ENCODE peak calls at places on chromosomes 1 and 21, in four cellular contexts. A is stomach, L is body of pancreas, Z is astrocyte of the spinal cord. K is an unnamed sample.

GRCh38 chr1:147812799-147813198 is 52.4 kb upstream of the GJA5 start:
- DNase-seq in Z (no peak), A (no peak), L (no peak), K (no peak)

GRCh38 chr1:86914635-86914997 is at the start of gene HS2ST1:
- DNase-seq in Z (no peak), A (no peak), L (no peak), K (no peak)

GRCh38 chr1:181676269-181676668 is 193.0 kb downstream of the CACNA1E start:
- DNase-seq in L (no peak), A (peak; percentile 49), Z (peak; percentile 8), K (no peak)

GRCh38 chr1:154749078-154749760 is 120.9 kb downstream of the KCNN3 start:
- DNase-seq in A (no peak), Z (peak; percentile 36), L (no peak), K (no peak)

GRCh38 chr1:28437924-28438699 is 67.7 kb upstream of the RCC1 start:
- DNase-seq in A (peak; percentile 76), Z (peak; percentile 93), L (peak; percentile 74), K (peak; percentile 89)

GRCh38 chr1:90246069-90246468 is 251.2 kb downstream of the ZNF326 start:
- DNase-seq in L (no peak), A (no peak), Z (no peak), K (no peak)

GRCh38 chr21:41802684-41803083 is 35.8 kb upstream of the RIPK4 start:
- DNase-seq in Z (peak; percentile 4), L (no peak), A (no peak), K (peak; percentile 35)

GRCh38 chr21:23968722-23969647 is 1638.3 kb downstream of the MRPL39 start:
- DNase-seq in A (peak; percentile 57), Z (peak; percentile 14), L (peak; percentile 50), K (no peak)

GRCh38 chr1:31306278-31306677 is 9.4 kb downstream of the ZCCHC17 start:
- DNase-seq in A (no peak), Z (peak; percentile 81), L (no peak), K (peak; percentile 74)

GRCh38 chr1:53249706-53250105 is 11.4 kb upstream of the MAGOH start:
- DNase-seq in A (no peak), Z (no peak), L (no peak), K (no peak)

GRCh38 chr1:153371231-153371630 is 4.2 kb downstream of the S100A12 start:
- DNase-seq in L (no peak), A (no peak), Z (no peak), K (no peak)

GRCh38 chr1:30200161-30200560 is 523.2 kb downstream of the MATN1 start:
- DNase-seq in Z (no peak), L (no peak), A (no peak), K (no peak)

GRCh38 chr1:225653463-225654276 is 747 bp upstream of the ENAH start:
- DNase-seq in A (peak; percentile 64), L (peak; percentile 73), Z (peak; percentile 81), K (no peak)

GRCh38 chr1:47710075-47711071 is 272.5 kb downstream of the FOXD2 start:
- DNase-seq in A (peak; percentile 83), Z (peak; percentile 42), L (peak; percentile 82), K (no peak)

GRCh38 chr1:33281554-33282303 is 25.4 kb downstream of the ZNF362 start:
- DNase-seq in Z (no peak), L (no peak), A (no peak), K (no peak)

GRCh38 chr21:22795091-22795490 is 1796.9 kb downstream of the NCAM2 start:
- DNase-seq in L (no peak), A (no peak), Z (no peak), K (no peak)

GRCh38 chr1:53359225-53359933 is 31.5 kb upstream of the LRP8 start:
- DNase-seq in Z (no peak), A (peak; percentile 2), L (no peak), K (no peak)

GRCh38 chr1:162019436-162019835 is 4.2 kb downstream of the OLFML2B start:
- DNase-seq in A (no peak), L (no peak), Z (no peak), K (no peak)

GRCh38 chr1:12179111-12179519 is 12.3 kb downstream of the TNFRSF1B start:
- DNase-seq in A (no peak), Z (peak; percentile 75), L (no peak), K (no peak)

GRCh38 chr1:167635233-167635648 is 5.2 kb downstream of the RCSD1 start:
- DNase-seq in Z (no peak), L (no peak), A (no peak), K (no peak)

GRCh38 chr1:16067127-16067768 is 6.2 kb downstream of the FAM131C start:
- DNase-seq in Z (peak; percentile 12), L (peak; percentile 96), A (peak; percentile 57), K (no peak)

GRCh38 chr1:241972703-241973375 is 15.3 kb downstream of the BECN2 start:
- DNase-seq in L (no peak), A (no peak), Z (peak; percentile 59), K (no peak)

GRCh38 chr1:236090741-236091147 is 25.9 kb upstream of the NID1 start:
- DNase-seq in L (no peak), A (no peak), Z (no peak), K (no peak)

GRCh38 chr1:161722406-161722805 is 1.1 kb downstream of the FCRLB start:
- DNase-seq in A (no peak), Z (no peak), L (no peak), K (no peak)

GRCh38 chr1:19987719-19988118 is 8.3 kb upstream of the PLA2G2A start:
- DNase-seq in A (no peak), Z (no peak), L (no peak), K (no peak)

GRCh38 chr1:210328032-210328745 is 513 bp upstream of the HHAT start:
- DNase-seq in A (no peak), L (peak; percentile 16), Z (no peak), K (no peak)

GRCh38 chr1:109256971-109257681 is 7.8 kb downstream of the CELSR2 start:
- DNase-seq in Z (no peak), A (no peak), L (no peak), K (no peak)

GRCh38 chr1:93605812-93606512 is 75.7 kb downstream of the BCAR3 start:
- DNase-seq in L (no peak), Z (peak; percentile 95), A (no peak), K (peak; percentile 67)

GRCh38 chr1:41795205-41795762 is 123.4 kb downstream of the HIVEP3 start:
- DNase-seq in L (no peak), A (no peak), Z (peak; percentile 68), K (no peak)

GRCh38 chr1:29453502-29454240 is 217.3 kb downstream of the PTPRU start:
- DNase-seq in Z (peak; percentile 12), A (no peak), L (peak; percentile 15), K (peak; percentile 14)

GRCh38 chr1:112849425-112849966 is 106.5 kb downstream of the SLC16A1 start:
- DNase-seq in A (no peak), L (no peak), Z (peak; percentile 50), K (no peak)

DNA sequence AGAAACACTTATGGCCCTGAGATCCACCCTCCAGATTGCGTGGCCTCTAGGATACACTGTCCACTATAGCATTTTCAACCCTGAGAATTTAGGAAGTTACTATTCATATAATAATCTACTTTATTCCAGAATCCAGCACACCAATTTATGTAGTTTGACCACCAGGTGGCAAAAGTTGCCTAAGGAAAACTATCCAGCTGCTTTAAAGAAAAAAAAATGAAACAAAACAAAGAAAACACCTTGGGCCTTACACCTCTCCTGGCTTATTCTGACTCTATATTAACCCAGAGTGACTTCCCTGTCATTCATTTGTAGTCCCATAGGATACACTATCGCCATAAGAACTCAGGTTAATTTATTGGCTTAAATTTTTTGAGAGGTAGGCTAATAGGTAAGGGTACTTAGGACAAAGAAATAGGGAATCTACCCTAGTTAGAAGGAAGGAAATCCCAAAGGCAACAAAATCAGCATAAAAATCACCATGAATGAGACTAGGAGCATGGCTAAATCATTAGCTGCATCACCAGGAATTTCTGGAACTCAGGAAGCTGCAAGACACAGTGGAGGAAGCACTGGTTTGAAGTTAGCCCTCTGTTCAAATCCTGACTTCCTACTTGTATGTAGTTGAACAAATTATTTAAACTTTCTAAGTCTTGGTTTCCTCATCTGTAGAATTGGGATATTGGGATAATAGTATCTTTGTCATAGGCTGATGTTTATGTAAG is 107.5 kb downstream of the SPAG17 start:
- DNase-seq in Z (peak; percentile 41), L (peak; percentile 37), A (no peak), K (peak; percentile 10)
- TF ChIP-seq CTCF in Z (peak; percentile 54), L (peak; percentile 56), A (peak; percentile 4), K (peak; percentile 50)

GRCh38 chr1:193069748-193070394 is 10.5 kb downstream of the RO60 start:
- DNase-seq in A (no peak), L (no peak), Z (peak; percentile 12), K (no peak)
- TF ChIP-seq CTCF in A (no peak), L (no peak), Z (peak; percentile 48), K (peak; percentile 2)

GRCh38 chr1:54361342-54361741 is 44.9 kb downstream of the SSBP3 start:
- DNase-seq in Z (no peak), A (no peak), L (no peak), K (no peak)
- TF ChIP-seq CTCF in Z (no peak), A (no peak), L (no peak), K (no peak)

GRCh38 chr1:3593334-3593733 is 18.0 kb downstream of the MEGF6 start:
- DNase-seq in Z (no peak), L (no peak), A (no peak), K (no peak)

GRCh38 chr1:3593745-3594144 is 17.6 kb downstream of the MEGF6 start:
- DNase-seq in A (no peak), Z (no peak), L (no peak), K (no peak)

GRCh38 chr1:3590145-3590768 is 21.1 kb downstream of the MEGF6 start:
- DNase-seq in A (peak; percentile 31), Z (no peak), L (no peak), K (no peak)

GRCh38 chr1:3588395-3588794 is 22.9 kb downstream of the MEGF6 start:
- DNase-seq in A (no peak), Z (no peak), L (no peak), K (no peak)

GRCh38 chr1:3590951-3591865 is 20.1 kb downstream of the MEGF6 start:
- DNase-seq in A (no peak), Z (no peak), L (no peak), K (no peak)
- TF ChIP-seq CTCF in A (no peak), Z (no peak), L (no peak), K (no peak)

DNA sequence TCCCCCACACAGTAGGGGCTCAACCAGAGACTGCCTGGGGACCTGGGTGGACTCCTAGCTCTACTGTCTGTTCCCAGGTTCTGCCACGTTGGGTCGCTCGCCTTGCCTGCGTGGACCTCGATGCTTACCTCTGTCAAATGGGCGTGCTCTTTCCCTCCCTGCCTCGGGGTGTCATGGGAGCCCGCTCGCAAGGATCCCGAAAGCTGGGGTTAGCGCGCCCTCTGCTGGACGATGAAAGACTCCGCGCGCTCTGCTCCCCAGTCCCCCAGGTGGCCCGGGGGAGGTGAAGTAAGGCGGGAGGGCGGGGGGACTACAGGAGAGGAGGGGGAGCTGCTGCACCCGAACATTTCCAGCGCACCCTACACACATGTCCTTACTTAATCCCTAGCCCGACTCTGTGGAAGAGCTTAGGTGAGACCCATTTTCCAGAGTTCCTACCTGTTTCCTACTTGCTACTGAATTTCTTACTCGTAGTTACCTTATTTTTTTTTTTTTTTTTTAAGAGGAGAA is 2.3 kb upstream of the BSND start:
- DNase-seq in Z (peak; percentile 57), A (peak; percentile 80), L (peak; percentile 78), K (peak; percentile 15)
- TF ChIP-seq CTCF in Z (peak; percentile 78), A (peak; percentile 65), L (peak; percentile 88), K (peak; percentile 78)

GRCh38 chr21:18384771-18385170 is 18.8 kb downstream of the TMPRSS15 start:
- DNase-seq in A (no peak), Z (peak; percentile 37), L (no peak), K (no peak)
- TF ChIP-seq CTCF in A (no peak), Z (peak; percentile 69), L (peak; percentile 38), K (peak; percentile 14)

K was measured in AG09319.